ENCODE peak calls at places on chromosomes 6 and 20, in seven cellular contexts. O, V, E, F, J, Q and Z are unnamed samples.

GRCh38 chr6:138695193-138695592 is 78.4 kb upstream of the CCDC28A start:
- DNase-seq in O (no peak), V (no peak), E (no peak), F (no peak), J (no peak), Q (no peak), Z (no peak)

GRCh38 chr6:37343248-37343647 is 10.5 kb upstream of the RNF8 start:
- DNase-seq in O (no peak), V (no peak), E (no peak), F (no peak), J (no peak), Q (no peak), Z (no peak)

GRCh38 chr20:1373614-1374013 is 19.2 kb downstream of the FKBP1A start:
- DNase-seq in O (no peak), V (no peak), E (no peak), F (no peak), J (no peak), Q (no peak), Z (peak)

GRCh38 chr6:43771858-43772570 is 2.0 kb downstream of the VEGFA start:
- DNase-seq in O (no peak), V (peak), E (peak), F (no peak), J (no peak), Q (peak), Z (peak)

GRCh38 chr6:16964553-16965499 is 137.0 kb upstream of the STMND1 start:
- DNase-seq in O (peak), V (peak), E (peak), F (peak), J (peak), Q (peak), Z (peak)

GRCh38 chr6:165204807-165205545 is 104.4 kb downstream of the C6orf118 start:
- DNase-seq in O (no peak), V (no peak), E (no peak), F (no peak), J (peak), Q (no peak), Z (no peak)

GRCh38 chr6:116412270-116412669 is 41.5 kb downstream of the DSE start:
- DNase-seq in O (no peak), V (no peak), E (no peak), F (no peak), J (no peak), Q (no peak), Z (no peak)

GRCh38 chr6:108565893-108566292 is 5.2 kb downstream of the FOXO3 start:
- DNase-seq in O (no peak), V (no peak), E (peak), F (no peak), J (no peak), Q (no peak), Z (no peak)

GRCh38 chr6:145865595-145865994 is 51.0 kb upstream of the FBXO30 start:
- DNase-seq in O (no peak), V (no peak), E (no peak), F (no peak), J (no peak), Q (no peak), Z (no peak)

GRCh38 chr6:122669868-122670267 is 59.7 kb downstream of the PKIB start:
- DNase-seq in O (no peak), V (no peak), E (peak), F (no peak), J (no peak), Q (no peak), Z (no peak)

GRCh38 chr6:88725111-88725711 is 238.2 kb downstream of the RNGTT start:
- DNase-seq in O (no peak), V (no peak), E (peak), F (no peak), J (no peak), Q (no peak), Z (no peak)

GRCh38 chr20:21640556-21640955 is 64.9 kb upstream of the PAX1 start:
- DNase-seq in O (no peak), V (no peak), E (no peak), F (no peak), J (peak), Q (no peak), Z (no peak)

GRCh38 chr6:7165736-7166296 is 58.1 kb downstream of the RREB1 start:
- DNase-seq in O (no peak), V (no peak), E (peak), F (no peak), J (no peak), Q (no peak), Z (no peak)

GRCh38 chr6:169981969-169982368 is 230.5 kb downstream of the ERMARD start:
- DNase-seq in O (no peak), V (no peak), E (no peak), F (no peak), J (no peak), Q (no peak), Z (no peak)

GRCh38 chr20:59576216-59576953 is 28.0 kb upstream of the PHACTR3 start:
- DNase-seq in O (no peak), V (no peak), E (no peak), F (peak), J (peak), Q (peak), Z (no peak)

GRCh38 chr6:46243754-46244153 is 73.0 kb upstream of the ENPP5 start:
- DNase-seq in O (no peak), V (no peak), E (no peak), F (no peak), J (no peak), Q (no peak), Z (no peak)

GRCh38 chr6:29532320-29532951 is 27.1 kb downstream of the UBD start:
- DNase-seq in O (no peak), V (no peak), E (no peak), F (no peak), J (no peak), Q (no peak), Z (no peak)

GRCh38 chr6:69622924-69623323 is 173.9 kb downstream of the LMBRD1 start:
- DNase-seq in O (no peak), V (no peak), E (no peak), F (no peak), J (no peak), Q (no peak), Z (no peak)

GRCh38 chr6:104365835-104366234 is 493.9 kb downstream of the HACE1 start:
- DNase-seq in O (no peak), V (no peak), E (no peak), F (no peak), J (no peak), Q (no peak), Z (no peak)

GRCh38 chr6:408599-409102 is 17.1 kb downstream of the IRF4 start:
- DNase-seq in O (no peak), V (no peak), E (peak), F (no peak), J (no peak), Q (no peak), Z (no peak)

GRCh38 chr6:101458341-101458740 is 64.8 kb downstream of the GRIK2 start:
- DNase-seq in O (no peak), V (no peak), E (peak), F (peak), J (no peak), Q (no peak), Z (no peak)

GRCh38 chr6:3409699-3410384 is 47.0 kb downstream of the SLC22A23 start:
- DNase-seq in O (no peak), V (no peak), E (no peak), F (no peak), J (no peak), Q (no peak), Z (no peak)

GRCh38 chr20:44715495-44716308 is 533 bp downstream of the CCN5 start:
- DNase-seq in O (no peak), V (no peak), E (no peak), F (no peak), J (no peak), Q (no peak), Z (no peak)

GRCh38 chr6:141700836-141701235 is 431.9 kb upstream of the GJE1 start:
- DNase-seq in O (no peak), V (no peak), E (peak), F (no peak), J (no peak), Q (no peak), Z (no peak)

GRCh38 chr20:59222239-59222981 is 58.8 kb downstream of the ZNF831 start:
- DNase-seq in O (peak), V (peak), E (peak), F (no peak), J (peak), Q (peak), Z (peak)